ENCODE peak calls at places on chromosomes 6 and 20, in nine cellular contexts. P is left lung; A is IMR-90; I is GM23338; V is WERI-Rb-1; K is heart right ventricle; L is astrocyte; B is psoas muscle; G is CD8-positive, alpha-beta T cell. W is an unnamed sample.

GRCh38 chr6:111154981-111155380 is 67.7 kb downstream of the SLC16A10 start:
- DNase-seq in I (no peak), K (no peak), V (no peak), B (no peak), L (no peak), A (no peak), P (no peak), G (no peak), W (no peak)

GRCh38 chr6:157269261-157269794 is 54.0 kb downstream of the TMEM242 start:
- DNase-seq in A (peak; percentile 60), K (peak; percentile 85), I (no peak), V (no peak), P (peak; percentile 46), B (peak; percentile 81), G (no peak), L (peak; percentile 53), W (peak; percentile 33)

GRCh38 chr20:8385247-8385646 is 253.2 kb downstream of the PLCB1 start:
- DNase-seq in G (no peak), A (peak; percentile 65), I (peak; percentile 30), P (no peak), K (peak; percentile 31), B (peak; percentile 11), L (peak; percentile 14), V (peak; percentile 91), W (peak; percentile 84)

GRCh38 chr6:135576055-135576454 is 78.5 kb upstream of the AHI1 start:
- DNase-seq in P (no peak), A (peak; percentile 80), G (no peak), I (no peak), L (peak; percentile 90), K (no peak), B (no peak), V (no peak), W (no peak)

GRCh38 chr6:6694368-6694780 is 105.9 kb downstream of the LY86 start:
- DNase-seq in L (no peak), I (peak; percentile 69), K (no peak), B (no peak), P (peak; percentile 61), A (no peak), G (no peak), V (no peak), W (peak; percentile 82)

GRCh38 chr6:2753116-2753489 is 2.4 kb upstream of the MYLK4 start:
- DNase-seq in G (no peak), I (no peak), B (no peak), K (no peak), P (no peak), A (no peak), V (no peak), L (no peak), W (no peak)

GRCh38 chr6:169097336-169098052 is 156.2 kb downstream of the THBS2 start:
- DNase-seq in I (no peak), K (no peak), P (no peak), L (peak; percentile 100), G (no peak), B (no peak), V (peak; percentile 25), A (peak; percentile 99), W (no peak)

GRCh38 chr20:56504373-56505005 is 20.1 kb upstream of the FAM209A start:
- DNase-seq in L (no peak), I (peak; percentile 64), K (no peak), G (no peak), A (no peak), P (no peak), V (peak; percentile 9), B (no peak), W (peak; percentile 67)

GRCh38 chr6:158669145-158670035 is 19.5 kb downstream of the SYTL3 start:
- DNase-seq in V (no peak), L (peak; percentile 65), P (no peak), K (no peak), A (peak; percentile 69), G (no peak), I (no peak), B (no peak), W (peak; percentile 20)

GRCh38 chr6:38897507-38897906 is 151.1 kb upstream of the GLP1R start:
- DNase-seq in G (no peak), P (no peak), K (no peak), L (no peak), B (no peak), A (no peak), I (peak; percentile 54), V (no peak), W (no peak)

GRCh38 chr6:38570750-38571149 is 69.0 kb downstream of the BTBD9 start:
- DNase-seq in L (no peak), B (no peak), G (no peak), V (no peak), K (no peak), I (peak; percentile 43), P (no peak), A (peak; percentile 40), W (no peak)

GRCh38 chr6:165653196-165653595 is 9.8 kb downstream of the PDE10A start:
- DNase-seq in A (peak; percentile 40), V (no peak), I (no peak), P (no peak), B (no peak), G (no peak), L (peak; percentile 29), K (no peak), W (no peak)

GRCh38 chr6:137740967-137741761 is 125.9 kb upstream of the TNFAIP3 start:
- DNase-seq in B (no peak), K (no peak), V (no peak), L (no peak), I (peak; percentile 64), G (no peak), P (no peak), A (no peak), W (peak; percentile 74)

DNA sequence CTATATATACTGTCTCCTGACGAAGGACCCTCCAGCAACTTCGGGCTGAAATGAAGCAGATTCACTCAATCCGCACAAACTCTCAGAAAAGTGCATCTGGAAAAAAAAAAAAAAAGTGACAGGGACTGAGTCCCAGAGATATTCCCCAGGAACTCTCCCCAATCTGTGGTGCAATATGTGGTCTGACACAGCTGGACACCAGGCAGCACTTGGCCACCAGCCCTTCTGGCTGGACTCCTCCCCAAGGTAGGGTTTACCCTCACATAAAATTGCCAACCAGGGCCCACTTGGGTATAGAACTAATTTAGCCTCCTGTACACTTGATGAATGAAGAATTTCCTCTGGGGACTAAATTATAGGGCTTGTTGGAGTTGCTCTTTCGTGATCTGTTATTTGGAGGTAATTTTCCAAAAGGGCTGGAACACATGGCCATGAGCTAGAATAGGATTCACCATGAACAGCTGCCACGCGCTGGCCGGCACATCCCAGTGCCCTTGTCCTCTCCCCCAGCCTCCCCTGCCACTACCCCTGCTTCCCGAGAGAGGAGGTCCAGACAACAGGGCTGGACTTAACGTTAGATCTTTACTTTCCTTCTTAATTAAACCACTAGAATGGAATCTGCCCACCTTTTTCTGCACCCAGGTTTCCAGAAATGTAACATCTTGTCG is 379.2 kb downstream of the BMP2 start:
- DNase-seq in B (no peak), V (no peak), L (no peak), A (no peak), K (peak; percentile 24), I (no peak), G (no peak), P (no peak), W (no peak)
- H3K36me3 ChIP-seq in B (no peaks in the 10 kb centered on the region), V (no peaks in the 10 kb centered on the region), L (no peaks in the 10 kb centered on the region), A (no peaks in the 10 kb centered on the region), K (no peaks in the 10 kb centered on the region), I (no peaks in the 10 kb centered on the region), G (no peaks in the 10 kb centered on the region), P (no peaks in the 10 kb centered on the region), W (no peaks in the 10 kb centered on the region)

GRCh38 chr20:24112360-24112759 is 123.8 kb upstream of the GGTLC1 start:
- DNase-seq in L (no peak), B (no peak), K (no peak), G (no peak), P (no peak), A (no peak), I (no peak), V (peak; percentile 16), W (no peak)
- TF ChIP-seq CTCF in L (no peak), B (no peak), K (no peak), G (no peak), P (no peak), A (no peak), I (no peak), V (peak; percentile 54), W (peak; percentile 33)

DNA sequence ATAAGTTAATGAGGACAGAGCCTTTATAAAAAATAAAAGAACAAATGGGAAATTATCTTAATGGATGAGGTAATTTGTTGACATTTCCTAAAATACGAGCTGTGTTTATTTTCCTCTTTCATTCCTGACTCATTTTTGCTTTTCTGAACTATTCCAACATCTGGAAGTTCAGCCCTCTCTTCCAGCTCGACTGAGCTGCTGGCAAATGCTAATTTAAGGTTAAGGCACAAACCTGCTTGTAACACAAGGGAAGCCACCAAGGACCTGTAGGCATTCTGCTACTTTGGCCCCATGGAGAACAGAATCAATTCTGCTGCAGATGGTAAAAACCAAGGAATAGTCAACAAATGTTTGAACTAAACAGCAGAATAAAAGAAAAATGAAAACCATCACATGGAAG is 110.2 kb upstream of the MAP3K4 start:
- DNase-seq in K (no peak), L (no peak), P (no peak), V (no peak), G (no peak), B (no peak), A (no peak), I (no peak), W (no peak)
- H3K27ac ChIP-seq in K (no peak overlapping the region), L (no peak overlapping the region), P (no peak overlapping the region), V (no peak overlapping the region), G (no peak overlapping the region), B (no peak overlapping the region), A (no peak overlapping the region), I (no peak overlapping the region), W (no peak overlapping the region)

GRCh38 chr20:47627540-47627939 is 125.9 kb downstream of the NCOA3 start:
- DNase-seq in K (no peak), B (no peak), L (no peak), G (no peak), V (no peak), A (no peak), I (no peak), P (no peak), W (no peak)
- H3K36me3 ChIP-seq in K (peaks cover 97% of the 10 kb centered on the region), B (peaks cover 93% of the 10 kb centered on the region), L (peaks cover 10% of the 10 kb centered on the region), G (peaks cover 11% of the 10 kb centered on the region), V (no peaks in the 10 kb centered on the region), A (peaks cover 11% of the 10 kb centered on the region), I (no peaks in the 10 kb centered on the region), P (peaks cover 95% of the 10 kb centered on the region), W (peaks cover 57% of the 10 kb centered on the region)

GRCh38 chr6:50087231-50087954 is 37.7 kb upstream of the DEFB112 start:
- DNase-seq in G (no peak), V (no peak), P (no peak), I (peak; percentile 36), B (no peak), L (peak; percentile 56), A (peak; percentile 78), K (no peak), W (no peak)
- TF ChIP-seq CTCF in G (no peak), V (peak; percentile 16), P (no peak), I (peak; percentile 51), B (no peak), L (peak; percentile 12), A (peak; percentile 22), K (no peak), W (peak; percentile 67)

DNA sequence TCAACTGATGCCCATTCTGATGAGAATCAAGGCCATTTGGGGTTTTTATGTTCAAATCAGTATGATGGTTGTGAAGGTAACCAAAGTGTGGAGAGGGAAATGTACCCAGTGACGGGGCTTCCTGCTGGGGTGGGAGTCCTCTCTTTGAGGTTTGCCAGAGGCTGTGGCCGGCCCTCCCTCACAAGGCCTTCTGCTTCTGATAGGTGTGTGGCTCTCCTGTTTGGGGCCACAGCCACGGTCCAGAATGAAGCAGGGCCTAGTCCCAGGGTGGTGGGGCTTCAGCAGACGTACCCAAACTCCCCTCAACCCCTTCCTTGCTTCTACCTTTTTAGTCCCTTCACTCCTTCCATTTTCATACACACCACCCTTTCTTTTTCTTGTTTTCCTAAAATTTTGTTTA is 86.7 kb upstream of the NAA20 start:
- DNase-seq in I (no peak), G (no peak), B (no peak), A (no peak), V (no peak), P (no peak), L (no peak), K (no peak), W (no peak)
- H3K27ac ChIP-seq in I (no peak overlapping the region), G (no peak overlapping the region), B (peak overlapping the region; percentile 31), A (no peak overlapping the region), V (no peak overlapping the region), P (peak overlapping the region; percentile 57), L (no peak overlapping the region), K (peak overlapping the region; percentile 2), W (no peak overlapping the region)

W was measured in endodermal cell.